ENCODE peak calls at places on chromosomes 16 and 17, in five cellular contexts. H is SK-N-SH; X is naive thymus-derived CD4-positive, alpha-beta T cell; O is DND-41; U is neuronal stem cell. A is an unnamed sample.
A peak's percentile ranks its signal among the peaks of the same experiment; 100 is the strongest.

GRCh38 chr17:67414130-67414529 is 37.0 kb downstream of the PITPNC1 start:
- DNase-seq in O (no peak), U (no peak), H (no peak), X (no peak), A (no peak)

GRCh38 chr16:85089485-85089884 is 22.8 kb downstream of the CIBAR2 start:
- DNase-seq in X (no peak), O (no peak), H (peak; percentile 38), U (no peak), A (no peak)

GRCh38 chr16:19704321-19705130 is 13.5 kb downstream of the KNOP1 start:
- DNase-seq in X (no peak), U (no peak), H (no peak), O (no peak), A (no peak)

GRCh38 chr16:67294927-67295326 is 15.6 kb downstream of the PLEKHG4 start:
- DNase-seq in H (no peak), O (no peak), U (no peak), X (no peak), A (no peak)

GRCh38 chr17:42060231-42060630 is 9.8 kb upstream of the C17orf113 start:
- DNase-seq in X (no peak), U (no peak), H (no peak), O (no peak), A (no peak)

GRCh38 chr16:20136446-20136968 is 62.8 kb upstream of the GPR139 start:
- DNase-seq in O (no peak), X (no peak), U (no peak), H (no peak), A (no peak)

GRCh38 chr17:44581868-44582267 is 24.6 kb downstream of the FZD2 start:
- DNase-seq in H (peak; percentile 68), O (peak; percentile 26), X (no peak), U (no peak), A (no peak)

GRCh38 chr16:56617212-56618085 is 8.1 kb upstream of the MT1E start:
- DNase-seq in U (no peak), X (no peak), H (no peak), O (no peak), A (no peak)

GRCh38 chr17:50100921-50101345 is 5.8 kb downstream of the PDK2 start:
- DNase-seq in X (no peak), U (no peak), O (no peak), H (no peak), A (no peak)

GRCh38 chr17:2457913-2458312 is 53.8 kb downstream of the METTL16 start:
- DNase-seq in X (no peak), U (no peak), O (no peak), H (no peak), A (no peak)

GRCh38 chr16:23058576-23058975 is 90.7 kb downstream of the USP31 start:
- DNase-seq in X (no peak), H (no peak), O (no peak), U (no peak), A (no peak)

GRCh38 chr17:36938566-36939058 is 1.3 kb downstream of the LHX1 start:
- DNase-seq in U (no peak), H (no peak), O (no peak), X (peak; percentile 29), A (no peak)

GRCh38 chr16:53094013-53094630 is 39.3 kb downstream of the CHD9 start:
- DNase-seq in H (no peak), X (no peak), O (peak; percentile 26), U (no peak), A (no peak)

GRCh38 chr17:916315-916714 is 63.3 kb downstream of the NXN start:
- DNase-seq in O (no peak), X (no peak), H (no peak), U (no peak), A (no peak)

GRCh38 chr16:67652578-67653130 is 7.4 kb downstream of the ACD start:
- DNase-seq in H (peak; percentile 95), U (peak; percentile 63), X (no peak), O (no peak), A (no peak)

GRCh38 chr17:76136276-76137025 is 4.6 kb downstream of the FOXJ1 start:
- DNase-seq in X (no peak), O (no peak), U (no peak), H (peak; percentile 55), A (no peak)

GRCh38 chr17:76076765-76077581 is 2.0 kb upstream of the ZACN start:
- DNase-seq in H (peak; percentile 57), X (peak; percentile 73), O (no peak), U (no peak), A (no peak)

GRCh38 chr16:5187402-5187952 is 89.9 kb upstream of the EEF2KMT start:
- DNase-seq in U (no peak), X (no peak), H (no peak), O (no peak), A (no peak)

GRCh38 chr16:35689764-35690163 is 2230.4 kb downstream of the TP53TG3F start:
- DNase-seq in H (no peak), X (no peak), U (no peak), O (no peak), A (no peak)

GRCh38 chr16:35687781-35688180 is 2228.4 kb downstream of the TP53TG3F start:
- DNase-seq in O (no peak), U (no peak), X (no peak), H (no peak), A (no peak)

GRCh38 chr16:35687071-35687470 is 2227.7 kb downstream of the TP53TG3F start:
- DNase-seq in H (no peak), X (no peak), O (no peak), U (no peak), A (no peak)

GRCh38 chr16:35686595-35686994 is 2227.2 kb downstream of the TP53TG3F start:
- DNase-seq in U (no peak), O (no peak), X (no peak), H (no peak), A (no peak)

GRCh38 chr16:35685085-35685484 is 2225.7 kb downstream of the TP53TG3F start:
- DNase-seq in X (no peak), U (no peak), H (no peak), O (no peak), A (no peak)
- H3K9me3 ChIP-seq in X (peaks cover 63% of the 10 kb centered on the region), U (peaks cover 25% of the 10 kb centered on the region), H (no peaks in the 10 kb centered on the region), O (peaks cover 58% of the 10 kb centered on the region), A (peaks cover 5% of the 10 kb centered on the region)

GRCh38 chr16:35363510-35363909 is 1904.1 kb downstream of the TP53TG3F start:
- DNase-seq in U (no peak), O (no peak), H (no peak), X (no peak), A (no peak)
- H3K9me3 ChIP-seq in U (peaks cover 38% of the 10 kb centered on the region), O (no peaks in the 10 kb centered on the region), H (no peaks in the 10 kb centered on the region), X (peaks cover 23% of the 10 kb centered on the region), A (peaks cover 2% of the 10 kb centered on the region)

GRCh38 chr16:35868630-35869029 is 2409.2 kb downstream of the TP53TG3F start:
- DNase-seq in H (no peak), X (no peak), U (no peak), O (no peak), A (no peak)
- H3K9me3 ChIP-seq in H (no peaks in the 10 kb centered on the region), X (peaks cover 8% of the 10 kb centered on the region), U (peaks cover 20% of the 10 kb centered on the region), O (no peaks in the 10 kb centered on the region), A (peaks cover 3% of the 10 kb centered on the region)

DNA sequence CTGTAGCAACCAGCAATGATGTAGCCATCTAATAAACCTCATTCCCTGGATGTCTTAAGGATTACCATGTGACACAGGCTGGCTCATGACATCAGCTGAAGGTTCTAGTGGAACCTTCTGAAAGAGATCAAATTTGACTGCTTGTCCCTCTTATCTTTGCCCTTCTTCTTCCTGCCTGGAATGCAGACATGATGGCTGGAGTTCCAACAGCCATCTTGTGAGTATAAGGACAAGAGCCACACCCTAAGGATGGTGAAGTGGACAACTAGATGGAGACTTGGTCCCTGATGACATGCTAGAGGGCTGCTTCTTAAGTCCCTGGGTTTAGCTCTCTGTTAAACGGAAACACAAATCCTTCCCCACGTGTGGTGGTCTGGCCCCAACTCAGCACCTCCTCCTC is 37.6 kb downstream of the PLXDC1 start:
- DNase-seq in X (no peak), O (no peak), H (no peak), U (no peak), A (no peak)
- H3K9me3 ChIP-seq in X (no peaks in the 10 kb centered on the region), O (no peaks in the 10 kb centered on the region), H (no peaks in the 10 kb centered on the region), U (peaks cover 1% of the 10 kb centered on the region), A (no peaks in the 10 kb centered on the region)

GRCh38 chr17:9911089-9911488 is 6.0 kb upstream of the RCVRN start:
- DNase-seq in O (no peak), X (no peak), H (no peak), U (no peak), A (no peak)

GRCh38 chr17:9916108-9916507 is 11.0 kb upstream of the RCVRN start:
- DNase-seq in X (no peak), O (no peak), U (no peak), H (no peak), A (no peak)

GRCh38 chr17:9912146-9913099 is 7.4 kb upstream of the RCVRN start:
- DNase-seq in X (no peak), O (no peak), H (no peak), U (no peak), A (no peak)

GRCh38 chr17:9917131-9917530 is 12.1 kb upstream of the RCVRN start:
- DNase-seq in U (no peak), H (no peak), X (no peak), O (no peak), A (no peak)

DNA sequence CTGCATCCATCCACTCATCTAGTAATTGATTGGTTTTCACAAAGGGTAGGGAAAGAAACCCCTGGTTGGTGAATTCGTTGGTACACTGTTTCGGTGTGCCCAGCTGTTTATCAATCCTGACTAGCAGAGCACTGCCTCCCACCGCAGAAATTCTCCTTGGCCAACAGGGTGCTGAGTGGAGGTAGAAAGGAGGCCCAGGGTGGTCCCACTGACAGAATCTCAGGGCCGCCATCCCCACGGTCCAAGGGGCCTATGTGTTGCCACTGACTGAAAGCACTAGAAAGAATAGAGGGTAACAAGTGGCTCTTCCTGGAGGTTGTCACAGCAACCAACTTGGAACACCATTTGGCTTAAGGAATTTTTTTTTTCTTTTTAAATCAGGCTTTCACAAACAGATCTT is 8.4 kb upstream of the RCVRN start:
- DNase-seq in U (no peak), H (no peak), O (no peak), X (no peak), A (no peak)
- H3K9me3 ChIP-seq in U (no peaks in the 10 kb centered on the region), H (no peaks in the 10 kb centered on the region), O (no peaks in the 10 kb centered on the region), X (no peaks in the 10 kb centered on the region), A (no peaks in the 10 kb centered on the region)

DNA sequence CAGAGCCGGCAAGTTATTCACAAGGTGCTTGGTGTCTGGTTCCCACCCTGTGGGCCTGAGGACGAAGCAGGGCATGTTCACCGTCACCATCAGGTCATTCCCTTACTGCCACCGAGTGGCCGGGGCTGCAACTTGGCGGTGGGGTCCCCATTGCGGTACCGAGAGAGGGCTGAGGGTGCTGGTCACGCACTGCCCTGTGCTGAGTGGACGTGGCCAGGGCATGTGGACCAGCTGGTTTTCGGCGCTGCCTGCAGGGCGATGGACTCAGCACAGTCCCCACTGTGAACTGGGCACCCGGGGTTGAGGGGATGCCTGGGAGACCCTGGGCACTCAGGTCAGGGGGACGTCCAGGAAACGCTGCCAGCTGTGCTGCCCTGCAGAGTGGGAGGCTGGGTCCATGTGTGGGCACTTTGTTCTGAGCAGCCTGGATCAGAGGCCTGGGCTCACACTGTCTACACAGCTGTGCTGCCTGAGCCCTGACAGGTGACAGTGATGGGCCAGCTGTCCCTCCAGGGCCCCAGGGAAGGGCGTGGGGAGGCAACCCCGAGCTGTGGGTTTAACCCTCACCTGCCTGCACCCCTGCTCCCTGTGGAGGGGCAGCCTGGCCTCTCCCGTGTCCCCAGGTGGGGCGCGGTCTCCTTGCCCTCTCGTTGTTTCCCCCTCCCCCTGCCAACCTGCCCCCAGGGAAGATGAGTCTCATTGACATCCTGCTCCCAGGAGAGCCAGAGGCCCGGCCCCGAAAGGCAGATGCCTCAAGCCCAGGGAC is 39.3 kb upstream of the GNG13 start:
- DNase-seq in X (no peak), U (no peak), O (no peak), H (no peak), A (no peak)
- H3K9me3 ChIP-seq in X (peaks cover 17% of the 10 kb centered on the region), U (peaks cover 14% of the 10 kb centered on the region), O (peaks cover 14% of the 10 kb centered on the region), H (peaks cover 6% of the 10 kb centered on the region), A (no peaks in the 10 kb centered on the region)